ENCODE peak calls at places on chromosomes 3 and 15, in nine cellular contexts. One of them, this sample, is unnamed.

GRCh38 chr15:59283717-59284336 is 77.2 kb downstream of the LDHAL6B start:
- DNase-seq in fibroblast of lung: no peak
- DNase-seq in lower lobe of right lung: no peak
- DNase-seq in suprapubic skin: no peak
- DNase-seq in mammary epithelial cell: peak; percentile 97
- DNase-seq in OCI-LY7: no peak
- DNase-seq in endothelial cell of umbilical vein: no peak
- DNase-seq in Karpas-422: no peak
- DNase-seq in CD4-positive, CD25-positive, alpha-beta regulatory T cell: no peak
- DNase-seq in this sample: no peak

GRCh38 chr3:9747267-9747666 is 2.5 kb upstream of the OGG1 start:
- DNase-seq in suprapubic skin: no peak
- DNase-seq in OCI-LY7: no peak
- DNase-seq in Karpas-422: no peak
- DNase-seq in endothelial cell of umbilical vein: peak; percentile 49
- DNase-seq in lower lobe of right lung: no peak
- DNase-seq in CD4-positive, CD25-positive, alpha-beta regulatory T cell: no peak
- DNase-seq in mammary epithelial cell: no peak
- DNase-seq in fibroblast of lung: no peak
- DNase-seq in this sample: no peak

GRCh38 chr3:111252795-111253194 is 181.2 kb downstream of the NECTIN3 start:
- DNase-seq in suprapubic skin: no peak
- DNase-seq in Karpas-422: no peak
- DNase-seq in endothelial cell of umbilical vein: no peak
- DNase-seq in lower lobe of right lung: no peak
- DNase-seq in mammary epithelial cell: no peak
- DNase-seq in CD4-positive, CD25-positive, alpha-beta regulatory T cell: no peak
- DNase-seq in OCI-LY7: no peak
- DNase-seq in fibroblast of lung: peak; percentile 43
- DNase-seq in this sample: no peak

GRCh38 chr3:38005076-38006020 is 14.8 kb downstream of the VILL start:
- DNase-seq in Karpas-422: no peak
- DNase-seq in endothelial cell of umbilical vein: no peak
- DNase-seq in fibroblast of lung: peak; percentile 29
- DNase-seq in CD4-positive, CD25-positive, alpha-beta regulatory T cell: no peak
- DNase-seq in suprapubic skin: no peak
- DNase-seq in lower lobe of right lung: peak; percentile 46
- DNase-seq in OCI-LY7: no peak
- DNase-seq in mammary epithelial cell: peak; percentile 54
- DNase-seq in this sample: peak; percentile 44

GRCh38 chr3:128523591-128523990 is 30.6 kb upstream of the GATA2 start:
- DNase-seq in OCI-LY7: no peak
- DNase-seq in CD4-positive, CD25-positive, alpha-beta regulatory T cell: no peak
- DNase-seq in Karpas-422: no peak
- DNase-seq in suprapubic skin: no peak
- DNase-seq in mammary epithelial cell: no peak
- DNase-seq in lower lobe of right lung: no peak
- DNase-seq in fibroblast of lung: no peak
- DNase-seq in endothelial cell of umbilical vein: no peak
- DNase-seq in this sample: no peak

GRCh38 chr3:136995652-136996051 is 37.9 kb downstream of the IL20RB start:
- DNase-seq in CD4-positive, CD25-positive, alpha-beta regulatory T cell: no peak
- DNase-seq in suprapubic skin: no peak
- DNase-seq in endothelial cell of umbilical vein: no peak
- DNase-seq in mammary epithelial cell: peak; percentile 74
- DNase-seq in lower lobe of right lung: no peak
- DNase-seq in fibroblast of lung: no peak
- DNase-seq in OCI-LY7: no peak
- DNase-seq in Karpas-422: no peak
- DNase-seq in this sample: no peak

GRCh38 chr3:73625124-73625665 is 454 bp upstream of the PDZRN3 start:
- DNase-seq in fibroblast of lung: peak; percentile 52
- DNase-seq in lower lobe of right lung: no peak
- DNase-seq in mammary epithelial cell: no peak
- DNase-seq in suprapubic skin: no peak
- DNase-seq in endothelial cell of umbilical vein: peak; percentile 2
- DNase-seq in OCI-LY7: no peak
- DNase-seq in CD4-positive, CD25-positive, alpha-beta regulatory T cell: no peak
- DNase-seq in Karpas-422: no peak
- DNase-seq in this sample: no peak

GRCh38 chr3:54563661-54564200 is 364.1 kb downstream of the LRTM1 start:
- DNase-seq in fibroblast of lung: no peak
- DNase-seq in mammary epithelial cell: no peak
- DNase-seq in suprapubic skin: no peak
- DNase-seq in endothelial cell of umbilical vein: no peak
- DNase-seq in OCI-LY7: no peak
- DNase-seq in CD4-positive, CD25-positive, alpha-beta regulatory T cell: no peak
- DNase-seq in Karpas-422: no peak
- DNase-seq in lower lobe of right lung: no peak
- DNase-seq in this sample: no peak

GRCh38 chr15:64163662-64164362 is 990 bp upstream of the PPIB start:
- DNase-seq in CD4-positive, CD25-positive, alpha-beta regulatory T cell: no peak
- DNase-seq in mammary epithelial cell: peak; percentile 32
- DNase-seq in OCI-LY7: no peak
- DNase-seq in Karpas-422: peak; percentile 74
- DNase-seq in endothelial cell of umbilical vein: no peak
- DNase-seq in lower lobe of right lung: peak; percentile 75
- DNase-seq in suprapubic skin: no peak
- DNase-seq in fibroblast of lung: peak; percentile 17
- DNase-seq in this sample: peak; percentile 70

GRCh38 chr3:72888546-72889309 is 882 bp downstream of the GXYLT2 start:
- DNase-seq in fibroblast of lung: peak; percentile 51
- DNase-seq in endothelial cell of umbilical vein: peak; percentile 11
- DNase-seq in lower lobe of right lung: no peak
- DNase-seq in OCI-LY7: no peak
- DNase-seq in CD4-positive, CD25-positive, alpha-beta regulatory T cell: no peak
- DNase-seq in suprapubic skin: no peak
- DNase-seq in mammary epithelial cell: peak; percentile 23
- DNase-seq in Karpas-422: no peak
- DNase-seq in this sample: no peak

GRCh38 chr3:32842987-32843386 is 25.2 kb downstream of the TRIM71 start:
- DNase-seq in suprapubic skin: no peak
- DNase-seq in CD4-positive, CD25-positive, alpha-beta regulatory T cell: no peak
- DNase-seq in fibroblast of lung: no peak
- DNase-seq in Karpas-422: no peak
- DNase-seq in OCI-LY7: no peak
- DNase-seq in lower lobe of right lung: no peak
- DNase-seq in mammary epithelial cell: no peak
- DNase-seq in endothelial cell of umbilical vein: no peak
- DNase-seq in this sample: no peak

DNA sequence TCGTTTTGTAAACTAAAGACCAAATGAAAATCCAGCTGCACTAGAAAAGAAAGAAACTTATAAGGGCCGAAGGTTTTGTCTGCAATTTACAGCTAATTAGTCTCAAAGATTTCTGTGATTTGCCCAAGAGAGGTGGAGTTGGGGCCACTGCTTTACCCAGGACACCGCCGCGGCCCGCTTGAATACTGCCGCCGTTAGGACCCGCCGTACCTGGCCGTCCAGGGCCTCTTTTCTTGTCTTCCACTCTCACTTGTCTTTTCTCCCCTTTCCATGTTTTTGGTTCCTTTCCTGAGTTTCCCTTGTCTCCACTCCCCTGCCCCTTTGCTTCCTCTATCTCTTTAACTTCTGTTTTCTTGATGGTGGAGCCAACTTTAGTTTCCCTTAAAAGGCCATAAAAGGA is 15.7 kb upstream of the CCNL1 start:
- DNase-seq in endothelial cell of umbilical vein: no peak
- DNase-seq in mammary epithelial cell: no peak
- DNase-seq in Karpas-422: peak; percentile 62
- DNase-seq in CD4-positive, CD25-positive, alpha-beta regulatory T cell: no peak
- DNase-seq in suprapubic skin: no peak
- DNase-seq in lower lobe of right lung: peak; percentile 71
- DNase-seq in fibroblast of lung: peak; percentile 16
- DNase-seq in OCI-LY7: no peak
- DNase-seq in this sample: peak; percentile 56
- H3K36me3 ChIP-seq in endothelial cell of umbilical vein: no peaks in the 10 kb centered on the region
- H3K36me3 ChIP-seq in mammary epithelial cell: no peaks in the 10 kb centered on the region
- H3K36me3 ChIP-seq in Karpas-422: peaks cover 9% of the 10 kb centered on the region
- H3K36me3 ChIP-seq in CD4-positive, CD25-positive, alpha-beta regulatory T cell: no peaks in the 10 kb centered on the region
- H3K36me3 ChIP-seq in suprapubic skin: no peaks in the 10 kb centered on the region
- H3K36me3 ChIP-seq in lower lobe of right lung: no peaks in the 10 kb centered on the region
- H3K36me3 ChIP-seq in fibroblast of lung: no peaks in the 10 kb centered on the region
- H3K36me3 ChIP-seq in OCI-LY7: peaks cover 12% of the 10 kb centered on the region
- H3K36me3 ChIP-seq in this sample: no peaks in the 10 kb centered on the region

GRCh38 chr3:48595075-48595525 is at the start of gene COL7A1:
- DNase-seq in endothelial cell of umbilical vein: no peak
- DNase-seq in Karpas-422: no peak
- DNase-seq in lower lobe of right lung: no peak
- DNase-seq in suprapubic skin: no peak
- DNase-seq in fibroblast of lung: no peak
- DNase-seq in CD4-positive, CD25-positive, alpha-beta regulatory T cell: no peak
- DNase-seq in mammary epithelial cell: no peak
- DNase-seq in OCI-LY7: no peak
- DNase-seq in this sample: no peak
- H3K4me1 ChIP-seq in endothelial cell of umbilical vein: peaks cover 6% of the 10 kb centered on the region
- H3K4me1 ChIP-seq in Karpas-422: no peaks in the 10 kb centered on the region
- H3K4me1 ChIP-seq in lower lobe of right lung: no peaks in the 10 kb centered on the region
- H3K4me1 ChIP-seq in suprapubic skin: peaks cover 80% of the 10 kb centered on the region
- H3K4me1 ChIP-seq in fibroblast of lung: peaks cover 47% of the 10 kb centered on the region
- H3K4me1 ChIP-seq in CD4-positive, CD25-positive, alpha-beta regulatory T cell: peaks cover 5% of the 10 kb centered on the region
- H3K4me1 ChIP-seq in mammary epithelial cell: peaks cover 78% of the 10 kb centered on the region
- H3K4me1 ChIP-seq in OCI-LY7: no peaks in the 10 kb centered on the region
- H3K4me1 ChIP-seq in this sample: no peaks in the 10 kb centered on the region

DNA sequence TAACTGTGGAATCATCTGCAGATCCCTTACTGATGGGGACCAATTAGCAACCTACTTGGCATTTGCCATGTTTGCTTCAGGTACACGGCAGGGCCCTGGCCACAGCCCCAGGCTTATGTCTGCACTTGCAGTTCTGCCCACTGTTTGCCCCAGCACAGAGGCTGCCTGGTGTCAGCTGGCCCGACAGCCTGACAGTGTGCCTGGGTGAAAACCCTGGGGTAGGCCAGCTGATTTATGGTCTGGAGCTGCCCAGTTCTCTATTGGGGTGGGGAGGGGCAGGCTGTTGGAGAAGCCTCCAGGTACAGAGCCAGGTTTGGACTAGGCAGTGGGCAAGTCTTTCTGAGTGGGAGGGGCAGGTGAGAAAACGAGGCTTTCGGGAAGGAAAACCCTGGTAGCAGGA is 11.2 kb upstream of the TGM5 start:
- DNase-seq in suprapubic skin: no peak
- DNase-seq in CD4-positive, CD25-positive, alpha-beta regulatory T cell: no peak
- DNase-seq in fibroblast of lung: no peak
- DNase-seq in mammary epithelial cell: no peak
- DNase-seq in endothelial cell of umbilical vein: no peak
- DNase-seq in Karpas-422: no peak
- DNase-seq in lower lobe of right lung: no peak
- DNase-seq in OCI-LY7: no peak
- DNase-seq in this sample: no peak
- H3K36me3 ChIP-seq in suprapubic skin: no peaks in the 10 kb centered on the region
- H3K36me3 ChIP-seq in CD4-positive, CD25-positive, alpha-beta regulatory T cell: no peaks in the 10 kb centered on the region
- H3K36me3 ChIP-seq in fibroblast of lung: no peaks in the 10 kb centered on the region
- H3K36me3 ChIP-seq in mammary epithelial cell: no peaks in the 10 kb centered on the region
- H3K36me3 ChIP-seq in endothelial cell of umbilical vein: no peaks in the 10 kb centered on the region
- H3K36me3 ChIP-seq in Karpas-422: no peaks in the 10 kb centered on the region
- H3K36me3 ChIP-seq in lower lobe of right lung: no peaks in the 10 kb centered on the region
- H3K36me3 ChIP-seq in OCI-LY7: no peaks in the 10 kb centered on the region
- H3K36me3 ChIP-seq in this sample: no peaks in the 10 kb centered on the region

DNA sequence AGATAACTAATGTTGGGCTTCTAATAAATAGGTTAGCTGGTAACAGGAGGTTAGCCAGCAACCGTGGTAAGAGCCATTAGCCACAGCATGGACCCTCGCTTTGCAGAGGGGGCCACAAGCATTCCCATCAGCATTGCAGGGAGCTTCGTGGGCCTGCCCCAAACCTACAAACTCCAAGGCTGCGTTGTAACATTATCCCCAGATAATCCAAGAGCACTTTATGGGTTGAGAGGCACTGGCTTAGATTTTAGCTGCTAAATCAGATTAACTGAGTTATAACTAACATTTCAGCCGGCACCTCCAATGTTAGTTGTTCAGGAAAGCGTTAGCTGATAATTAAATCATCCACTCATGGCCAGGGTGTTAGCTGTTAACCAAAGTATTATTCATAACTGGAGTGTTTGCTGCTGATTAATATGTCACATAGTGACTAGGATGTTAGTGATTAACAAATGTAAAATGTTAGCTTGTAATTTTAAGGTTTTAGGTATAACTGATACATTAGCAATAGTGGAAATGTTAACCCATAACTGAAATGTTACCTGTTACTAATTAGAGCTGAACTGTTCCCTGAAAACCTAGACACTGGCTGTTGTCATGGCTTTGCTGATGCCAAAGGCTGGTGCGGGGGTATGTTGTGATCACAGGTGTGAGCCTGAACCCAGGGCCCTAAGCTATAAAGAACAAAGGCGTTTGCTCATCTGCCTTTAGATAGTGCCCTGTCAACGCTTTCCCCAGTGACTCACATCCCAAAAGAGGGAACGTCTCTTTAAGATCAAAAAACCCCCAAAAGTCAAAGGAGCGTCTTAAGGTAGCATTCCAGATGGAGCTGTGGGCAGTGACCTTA is 56.3 kb downstream of the SLC6A6 start:
- DNase-seq in OCI-LY7: no peak
- DNase-seq in lower lobe of right lung: no peak
- DNase-seq in Karpas-422: no peak
- DNase-seq in CD4-positive, CD25-positive, alpha-beta regulatory T cell: no peak
- DNase-seq in mammary epithelial cell: no peak
- DNase-seq in endothelial cell of umbilical vein: peak; percentile 24
- DNase-seq in suprapubic skin: no peak
- DNase-seq in fibroblast of lung: peak; percentile 22
- DNase-seq in this sample: no peak
- H3K4me1 ChIP-seq in OCI-LY7: no peaks in the 10 kb centered on the region
- H3K4me1 ChIP-seq in lower lobe of right lung: peaks cover 46% of the 10 kb centered on the region
- H3K4me1 ChIP-seq in Karpas-422: no peaks in the 10 kb centered on the region
- H3K4me1 ChIP-seq in CD4-positive, CD25-positive, alpha-beta regulatory T cell: no peaks in the 10 kb centered on the region
- H3K4me1 ChIP-seq in mammary epithelial cell: peaks cover 6% of the 10 kb centered on the region
- H3K4me1 ChIP-seq in endothelial cell of umbilical vein: peaks cover 43% of the 10 kb centered on the region
- H3K4me1 ChIP-seq in suprapubic skin: peaks cover 23% of the 10 kb centered on the region
- H3K4me1 ChIP-seq in fibroblast of lung: peaks cover 7% of the 10 kb centered on the region
- H3K4me1 ChIP-seq in this sample: no peaks in the 10 kb centered on the region

This sample was measured in aorta.